ENCODE peak calls at places on chromosomes 13 and 19, in six cellular contexts. E is gastrocnemius medialis, X is fibroblast of mammary gland, W is cardiac fibroblast, R is WERI-Rb-1, P is BE2C. D is an unnamed sample.

GRCh38 chr13:48808689-48809088 is 155.0 kb downstream of the CYSLTR2 start:
- DNase-seq in E (no peak), X (peak), W (peak), R (no peak), P (no peak), D (no peak)

GRCh38 chr13:27709779-27710178 is 82.5 kb upstream of the GSX1 start:
- DNase-seq in E (no peak), X (no peak), W (no peak), R (no peak), P (no peak), D (no peak)

GRCh38 chr13:21674271-21675009 is 3.6 kb downstream of the FGF9 start:
- DNase-seq in E (no peak), X (no peak), W (no peak), R (no peak), P (no peak), D (peak)

GRCh38 chr13:105991622-105992254 is 543.7 kb downstream of the EFNB2 start:
- DNase-seq in E (no peak), X (peak), W (peak), R (no peak), P (no peak), D (no peak)

GRCh38 chr19:12703056-12703455 is 6.6 kb upstream of the FBXW9 start:
- DNase-seq in E (no peak), X (peak), W (peak), R (peak), P (peak), D (no peak)

GRCh38 chr13:25571237-25571636 is 199.5 kb downstream of the ATP8A2 start:
- DNase-seq in E (no peak), X (no peak), W (no peak), R (no peak), P (no peak), D (no peak)

GRCh38 chr13:109610517-109610916 is 175.9 kb downstream of the IRS2 start:
- DNase-seq in E (no peak), X (peak), W (peak), R (peak), P (peak), D (no peak)

GRCh38 chr19:29665826-29666633 is 769 bp downstream of the PLEKHF1 start:
- DNase-seq in E (peak), X (peak), W (peak), R (no peak), P (no peak), D (no peak)

GRCh38 chr13:45728759-45729158 is 26.6 kb downstream of the CBY2 start:
- DNase-seq in E (no peak), X (no peak), W (no peak), R (no peak), P (peak), D (no peak)

GRCh38 chr19:18768997-18769891 is 21.9 kb downstream of the COMP start:
- DNase-seq in E (peak), X (no peak), W (no peak), R (no peak), P (peak), D (no peak)

GRCh38 chr13:108561152-108561551 is 68.3 kb upstream of the MYO16 start:
- DNase-seq in E (no peak), X (no peak), W (no peak), R (no peak), P (no peak), D (no peak)

GRCh38 chr19:46299004-46299509 is 2.2 kb downstream of the HIF3A start:
- DNase-seq in E (peak), X (peak), W (peak), R (no peak), P (peak), D (no peak)

GRCh38 chr13:114078501-114079451 is 53.6 kb downstream of the RASA3 start:
- DNase-seq in E (no peak), X (peak), W (peak), R (no peak), P (no peak), D (no peak)

GRCh38 chr19:41029524-41030432 is 38.7 kb downstream of the CYP2B6 start:
- DNase-seq in E (no peak), X (no peak), W (no peak), R (peak), P (no peak), D (no peak)

GRCh38 chr13:112714772-112715569 is 25.1 kb downstream of the ATP11A start:
- DNase-seq in E (no peak), X (no peak), W (no peak), R (no peak), P (no peak), D (no peak)

GRCh38 chr13:97658556-97658955 is 224.6 kb downstream of the RAP2A start:
- DNase-seq in E (no peak), X (no peak), W (peak), R (no peak), P (no peak), D (no peak)

GRCh38 chr19:35446194-35446593 is 1.9 kb upstream of the FFAR2 start:
- DNase-seq in E (no peak), X (no peak), W (no peak), R (no peak), P (no peak), D (no peak)

GRCh38 chr13:49454388-49455015 is 10.4 kb downstream of the SETDB2 start:
- DNase-seq in E (no peak), X (peak), W (peak), R (no peak), P (no peak), D (no peak)

GRCh38 chr13:35917252-35917941 is 213.8 kb downstream of the DCLK1 start:
- DNase-seq in E (no peak), X (no peak), W (no peak), R (no peak), P (no peak), D (no peak)

GRCh38 chr19:324716-325115 is 19.9 kb downstream of the MIER2 start:
- DNase-seq in E (no peak), X (no peak), W (no peak), R (no peak), P (no peak), D (no peak)

GRCh38 chr19:48398329-48399235 is 5.1 kb downstream of the GRIN2D start:
- DNase-seq in E (no peak), X (peak), W (peak), R (no peak), P (peak), D (peak)

GRCh38 chr13:80680786-80681366 is 339.9 kb upstream of the SPRY2 start:
- DNase-seq in E (no peak), X (no peak), W (peak), R (no peak), P (no peak), D (no peak)

GRCh38 chr13:93146584-93147292 is 79.9 kb upstream of the GPC6 start:
- DNase-seq in E (no peak), X (peak), W (peak), R (no peak), P (no peak), D (no peak)

GRCh38 chr13:34411881-34412280 is 530.2 kb upstream of the NBEA start:
- DNase-seq in E (no peak), X (no peak), W (no peak), R (no peak), P (no peak), D (no peak)

GRCh38 chr19:14555918-14556661 is 15.8 kb downstream of the NDUFB7 start:
- DNase-seq in E (no peak), X (peak), W (peak), R (no peak), P (no peak), D (no peak)

GRCh38 chr19:11767633-11768133 is 883 bp downstream of the ZNF441 start:
- DNase-seq in E (no peak), X (peak), W (peak), R (peak), P (peak), D (peak)

GRCh38 chr13:111503905-111504695 is 183.7 kb downstream of the TEX29 start:
- DNase-seq in E (no peak), X (no peak), W (no peak), R (peak), P (no peak), D (no peak)

GRCh38 chr13:20969182-20969581 is 66.6 kb upstream of the XPO4 start:
- DNase-seq in E (no peak), X (peak), W (peak), R (no peak), P (no peak), D (no peak)

GRCh38 chr19:40578442-40578908 is 1.8 kb downstream of the SHKBP1 start:
- DNase-seq in E (no peak), X (peak), W (peak), R (peak), P (peak), D (no peak)

DNA sequence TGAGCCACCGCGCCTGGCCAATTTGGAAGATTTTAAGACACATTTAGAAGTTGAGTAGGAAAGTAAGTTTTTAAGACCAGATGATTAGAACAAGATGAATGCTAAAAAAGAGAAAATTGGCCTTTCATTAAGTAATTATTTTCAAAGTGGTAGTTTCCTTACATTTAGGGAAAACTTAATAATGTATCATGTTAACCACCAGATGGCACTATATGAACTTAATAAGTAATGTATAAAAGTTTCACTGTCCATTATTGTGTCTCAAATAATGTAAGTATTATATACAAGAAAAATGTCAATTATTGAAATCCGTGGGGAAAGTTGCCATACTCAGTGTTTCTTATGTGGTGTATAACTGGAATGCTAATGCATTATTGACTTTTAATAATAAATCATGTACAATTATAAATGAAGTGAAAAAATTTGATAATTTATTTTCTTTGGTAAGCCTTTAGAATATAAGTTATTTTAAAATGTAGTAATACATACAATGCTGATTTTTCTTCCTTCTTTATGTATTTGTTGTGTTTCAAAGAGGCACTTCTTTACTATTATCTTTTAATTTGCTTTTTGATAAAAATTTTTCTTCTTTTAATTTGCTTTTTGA is 29.2 kb downstream of the COG6 start:
- DNase-seq in E (no peak), X (peak), W (peak), R (no peak), P (no peak), D (no peak)
- TF ChIP-seq CTCF in E (peak), X (no peak), W (no peak), R (no peak), P (no peak), D (peak)

DNA sequence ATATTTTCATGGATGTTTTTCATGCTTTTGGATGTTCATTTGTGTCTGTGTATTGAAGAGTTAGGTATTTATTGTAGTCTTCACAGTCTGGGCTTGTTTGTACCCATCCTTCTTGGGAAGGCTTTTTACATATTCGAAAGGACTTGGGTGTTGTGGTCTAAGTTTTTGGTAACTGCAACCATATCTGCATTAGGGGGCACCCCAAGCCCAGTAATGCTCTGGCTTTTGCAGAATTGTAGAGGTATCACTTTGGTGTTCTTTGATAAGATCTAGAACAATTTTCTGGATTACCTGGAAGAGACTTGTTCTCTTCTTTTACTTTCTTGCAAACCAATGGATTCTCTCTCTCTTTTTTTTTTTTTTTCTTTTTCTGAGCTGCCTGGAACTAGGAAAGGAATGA is 581.3 kb downstream of the DACH1 start:
- DNase-seq in E (no peak), X (no peak), W (peak), R (peak), P (peak), D (no peak)
- TF ChIP-seq CTCF in E (no peak), X (no peak), W (no peak), R (no peak), P (peak), D (no peak)

GRCh38 chr13:101475536-101475935 is 23.1 kb downstream of the ITGBL1 start:
- DNase-seq in E (no peak), X (no peak), W (no peak), R (no peak), P (no peak), D (no peak)

GRCh38 chr13:101473458-101473857 is 21.0 kb downstream of the ITGBL1 start:
- DNase-seq in E (no peak), X (peak), W (peak), R (no peak), P (no peak), D (no peak)

DNA sequence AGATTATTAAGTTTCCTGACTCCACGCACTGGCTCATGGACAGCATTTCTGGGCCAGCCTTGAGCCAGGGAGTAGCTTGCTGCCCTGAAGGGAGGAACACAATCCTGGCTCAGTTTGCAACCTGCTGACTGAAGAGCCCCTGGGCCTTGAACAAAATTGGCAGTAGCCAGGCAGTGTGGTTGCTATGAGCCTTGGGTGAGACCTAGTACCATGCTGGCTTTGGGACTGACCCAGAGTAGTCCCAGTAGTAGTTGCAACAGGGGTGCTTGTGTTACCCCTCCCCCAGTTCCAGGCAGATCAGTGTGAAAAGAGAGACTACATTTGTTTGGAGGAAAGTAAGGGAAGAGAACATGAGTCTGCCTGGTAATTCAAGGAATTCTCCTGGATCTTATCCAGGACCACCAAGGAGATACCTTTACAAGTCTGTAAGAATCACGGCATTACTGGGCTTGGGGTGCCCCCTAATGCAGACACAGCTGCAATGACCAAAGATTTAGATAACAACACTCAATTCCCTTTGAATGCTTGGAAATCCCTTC is 22.0 kb downstream of the ITGBL1 start:
- DNase-seq in E (no peak), X (peak), W (peak), R (peak), P (no peak), D (no peak)
- TF ChIP-seq CTCF in E (no peak), X (peak), W (peak), R (peak), P (peak), D (peak)

GRCh38 chr19:51824603-51825002 is 29.6 kb downstream of the FPR3 start:
- DNase-seq in E (no peak), X (no peak), W (no peak), R (no peak), P (no peak), D (no peak)

DNA sequence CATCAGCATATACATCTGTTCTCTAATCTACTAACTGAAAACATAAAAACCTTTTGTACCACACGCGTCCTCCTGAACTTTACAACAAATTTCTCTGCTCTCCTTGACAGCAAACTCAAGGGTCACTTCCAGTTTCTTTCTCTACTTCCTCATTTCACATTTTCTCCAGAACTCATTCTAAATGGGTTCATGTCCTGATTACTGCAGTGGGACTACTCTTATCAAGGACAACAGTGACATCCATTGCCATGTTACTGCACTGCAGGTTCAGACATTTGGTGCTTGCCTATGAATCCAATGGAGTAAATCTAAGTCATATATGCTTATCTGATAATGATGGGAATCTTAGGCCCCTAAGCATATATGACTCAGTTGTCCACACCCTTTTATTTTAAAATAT is 35.3 kb downstream of the FPR3 start:
- DNase-seq in E (no peak), X (peak), W (peak), R (no peak), P (no peak), D (no peak)
- TF ChIP-seq CTCF in E (no peak), X (no peak), W (peak), R (no peak), P (no peak), D (no peak)

GRCh38 chr19:6313398-6313969 is 19.9 kb downstream of the ACER1 start:
- DNase-seq in E (no peak), X (no peak), W (no peak), R (no peak), P (no peak), D (no peak)

DNA sequence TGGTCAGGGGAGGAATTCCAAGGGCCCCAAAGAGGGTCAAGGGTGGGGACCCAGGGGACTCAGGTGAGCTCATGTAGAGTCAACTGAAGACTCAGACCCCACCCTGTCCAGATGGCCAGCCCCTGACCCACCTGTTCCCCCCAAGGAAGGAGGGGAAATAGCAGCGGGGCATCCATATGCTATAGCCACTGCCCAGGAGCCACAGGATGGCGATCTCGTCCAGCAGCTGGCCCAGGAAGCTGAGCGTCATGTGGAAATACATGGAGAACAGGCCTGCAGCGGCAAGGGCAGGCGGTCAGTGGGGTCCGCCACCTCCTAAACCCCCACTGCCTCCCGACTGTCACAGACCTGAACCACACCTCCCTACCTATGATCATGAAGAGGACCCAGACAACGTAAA is 21.4 kb downstream of the ACER1 start:
- DNase-seq in E (no peak), X (no peak), W (no peak), R (peak), P (no peak), D (no peak)
- TF ChIP-seq CTCF in E (no peak), X (no peak), W (no peak), R (peak), P (no peak), D (no peak)

GRCh38 chr13:39836038-39836437 is 180.6 kb downstream of the COG6 start:
- DNase-seq in E (no peak), X (no peak), W (no peak), R (no peak), P (no peak), D (no peak)

GRCh38 chr13:39840201-39840600 is 184.7 kb downstream of the COG6 start:
- DNase-seq in E (no peak), X (peak), W (peak), R (no peak), P (no peak), D (no peak)

DNA sequence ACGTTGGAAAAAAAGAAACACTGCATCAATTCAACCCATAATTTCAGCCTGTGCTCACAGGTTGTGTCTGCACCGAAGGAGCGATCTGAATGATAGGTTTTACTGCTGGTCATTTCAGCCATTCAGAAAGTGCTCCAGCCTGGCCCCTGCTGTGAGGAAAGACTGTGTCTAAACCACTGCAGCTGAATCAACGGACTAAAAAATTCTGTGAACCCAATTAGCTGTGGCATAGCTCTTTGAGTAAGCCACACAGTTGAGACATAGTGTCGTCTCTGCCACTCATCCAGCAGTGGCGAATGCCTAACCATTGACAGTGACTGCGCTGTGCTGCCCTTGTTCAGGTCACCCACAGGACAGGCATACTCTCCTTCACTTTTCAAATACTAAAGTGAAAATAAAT is 179.8 kb downstream of the COG6 start:
- DNase-seq in E (no peak), X (no peak), W (no peak), R (no peak), P (no peak), D (no peak)
- TF ChIP-seq CTCF in E (no peak), X (no peak), W (no peak), R (no peak), P (no peak), D (no peak)